ENCODE peak calls at places on chromosomes 12 and 14, in four cellular contexts. F is GM12878, A is K562, Z is HL-60. G is an unnamed sample.

GRCh38 chr14:54282849-54283248 is 114.0 kb upstream of the CDKN3 start:
- DNase-seq in F (no peak), A (no peak), Z (no peak), G (no peak)

GRCh38 chr12:79927772-79928474 is 7.0 kb downstream of the PPP1R12A start:
- DNase-seq in F (peak; percentile 70), A (peak; percentile 37), Z (peak; percentile 88), G (no peak)

GRCh38 chr12:48198619-48198973 is 4.5 kb downstream of the OR10AD1 start:
- DNase-seq in F (no peak), A (peak; percentile 45), Z (no peak), G (no peak)

GRCh38 chr14:73289729-73290128 is 52.4 kb downstream of the PAPLN start:
- DNase-seq in F (no peak), A (no peak), Z (no peak), G (no peak)

GRCh38 chr12:130981156-130981789 is 27.6 kb downstream of the ADGRD1 start:
- DNase-seq in F (no peak), A (no peak), Z (no peak), G (no peak)

GRCh38 chr14:103931422-103931821 is 3.2 kb downstream of the TDRD9 start:
- DNase-seq in F (no peak), A (no peak), Z (peak; percentile 83), G (no peak)

GRCh38 chr12:93713800-93714199 is 36.6 kb downstream of the CRADD start:
- DNase-seq in F (no peak), A (no peak), Z (no peak), G (no peak)

GRCh38 chr12:127170271-127171180 is 1096.4 kb upstream of the TMEM132C start:
- DNase-seq in F (no peak), A (no peak), Z (no peak), G (no peak)

GRCh38 chr12:80321653-80322052 is 122.4 kb upstream of the PTPRQ start:
- DNase-seq in F (no peak), A (no peak), Z (no peak), G (no peak)

GRCh38 chr12:67543371-67543770 is 105.2 kb upstream of the DYRK2 start:
- DNase-seq in F (no peak), A (no peak), Z (no peak), G (no peak)

GRCh38 chr12:42969357-42969756 is 379.8 kb upstream of the PRICKLE1 start:
- DNase-seq in F (no peak), A (no peak), Z (no peak), G (no peak)

GRCh38 chr14:104361921-104362681 is 217.5 kb upstream of the C14orf180 start:
- DNase-seq in F (no peak), A (no peak), Z (no peak), G (no peak)

GRCh38 chr12:123150273-123150803 is 552 bp downstream of the PITPNM2 start:
- DNase-seq in F (no peak), A (peak; percentile 70), Z (no peak), G (peak; percentile 56)

GRCh38 chr12:121799175-121799841 is 4.5 kb upstream of the SETD1B start:
- DNase-seq in F (no peak), A (peak; percentile 86), Z (peak; percentile 68), G (no peak)

GRCh38 chr14:37036669-37037341 is 135.6 kb downstream of the SLC25A21 start:
- DNase-seq in F (no peak), A (no peak), Z (no peak), G (no peak)

GRCh38 chr12:8548192-8548591 is 7.5 kb upstream of the CLEC4E start:
- DNase-seq in F (no peak), A (no peak), Z (no peak), G (no peak)

GRCh38 chr12:69388371-69388770 is 28.8 kb downstream of the YEATS4 start:
- DNase-seq in F (no peak), A (no peak), Z (no peak), G (no peak)

GRCh38 chr14:69999246-69999645 is 120.0 kb downstream of the SMOC1 start:
- DNase-seq in F (no peak), A (no peak), Z (no peak), G (no peak)

GRCh38 chr14:86646688-86647687 is 1117.0 kb downstream of the FLRT2 start:
- DNase-seq in F (no peak), A (no peak), Z (no peak), G (no peak)

GRCh38 chr12:126488786-126489185 is 1423.6 kb downstream of the AACS start:
- DNase-seq in F (no peak), A (no peak), Z (no peak), G (no peak)

GRCh38 chr12:115870527-115870926 is 407.0 kb downstream of the MED13L start:
- DNase-seq in F (no peak), A (no peak), Z (no peak), G (no peak)

GRCh38 chr14:95097385-95097784 is 59.9 kb downstream of the DICER1 start:
- DNase-seq in F (no peak), A (no peak), Z (no peak), G (no peak)

GRCh38 chr12:51867796-51868428 is 19.4 kb upstream of the FIGNL2 start:
- DNase-seq in F (no peak), A (no peak), Z (no peak), G (no peak)

GRCh38 chr12:26791328-26791791 is 41.6 kb downstream of the ITPR2 start:
- DNase-seq in F (peak; percentile 54), A (no peak), Z (peak; percentile 30), G (no peak)

GRCh38 chr14:99270491-99271287 is 1.3 kb downstream of the BCL11B start:
- DNase-seq in F (no peak), A (no peak), Z (no peak), G (no peak)

GRCh38 chr14:96588410-96589249 is 86.4 kb downstream of the PAPOLA start:
- DNase-seq in F (no peak), A (no peak), Z (no peak), G (no peak)

GRCh38 chr12:32399373-32400113 is at the start of gene FGD4:
- DNase-seq in F (no peak), A (peak; percentile 83), Z (peak; percentile 86), G (peak; percentile 72)

GRCh38 chr14:25394791-25395391 is 344.9 kb upstream of the STXBP6 start:
- DNase-seq in F (no peak), A (no peak), Z (no peak), G (no peak)

GRCh38 chr14:25396128-25396527 is 346.2 kb upstream of the STXBP6 start:
- DNase-seq in F (no peak), A (no peak), Z (no peak), G (no peak)

DNA sequence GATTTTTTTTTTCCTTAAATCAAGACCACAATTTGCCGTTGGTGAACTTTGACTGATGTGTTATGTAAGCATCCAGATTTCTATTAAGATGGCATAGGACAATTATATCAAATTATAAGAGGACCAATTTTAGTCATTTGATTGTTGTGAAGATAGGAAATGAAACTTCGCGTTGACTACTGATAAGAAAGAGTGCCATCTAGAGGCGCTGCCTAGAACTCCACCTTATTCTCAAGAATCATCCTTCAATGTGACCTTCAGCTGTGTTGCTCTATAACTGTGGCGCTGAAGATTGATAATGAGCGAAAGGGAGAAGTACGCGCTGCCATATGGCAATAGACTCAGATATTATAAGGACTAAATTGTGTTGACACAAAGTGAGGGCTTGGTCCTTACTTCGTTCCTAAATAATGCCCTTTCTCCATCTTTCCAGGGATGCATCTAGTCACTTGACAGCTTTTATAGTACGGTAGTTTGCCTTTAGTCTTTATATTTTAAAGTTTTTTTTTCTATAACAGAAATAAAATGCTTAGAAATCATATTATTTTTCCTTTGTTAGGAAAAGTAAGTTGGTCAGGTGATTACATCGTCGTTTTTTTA is 350.8 kb upstream of the STXBP6 start:
- DNase-seq in F (no peak), A (peak; percentile 4), Z (peak; percentile 48), G (no peak)
- TF ChIP-seq SPI1 in F (peak; percentile 34), A (no peak), Z (no peak), G (peak; percentile 63)

GRCh38 chr12:120286768-120287490 is 4.8 kb downstream of the RNU4-2 start:
- DNase-seq in F (no peak), A (no peak), Z (no peak), G (no peak)

GRCh38 chr12:120292411-120292660 is 633 bp upstream of the RNU4-2 start:
- DNase-seq in F (no peak), A (no peak), Z (no peak), G (no peak)

GRCh38 chr12:120290541-120291312 is 976 bp downstream of the RNU4-2 start:
- DNase-seq in F (no peak), A (no peak), Z (peak; percentile 54), G (no peak)

GRCh38 chr12:120287491-120287890 is 4.2 kb downstream of the RNU4-2 start:
- DNase-seq in F (no peak), A (no peak), Z (no peak), G (no peak)

DNA sequence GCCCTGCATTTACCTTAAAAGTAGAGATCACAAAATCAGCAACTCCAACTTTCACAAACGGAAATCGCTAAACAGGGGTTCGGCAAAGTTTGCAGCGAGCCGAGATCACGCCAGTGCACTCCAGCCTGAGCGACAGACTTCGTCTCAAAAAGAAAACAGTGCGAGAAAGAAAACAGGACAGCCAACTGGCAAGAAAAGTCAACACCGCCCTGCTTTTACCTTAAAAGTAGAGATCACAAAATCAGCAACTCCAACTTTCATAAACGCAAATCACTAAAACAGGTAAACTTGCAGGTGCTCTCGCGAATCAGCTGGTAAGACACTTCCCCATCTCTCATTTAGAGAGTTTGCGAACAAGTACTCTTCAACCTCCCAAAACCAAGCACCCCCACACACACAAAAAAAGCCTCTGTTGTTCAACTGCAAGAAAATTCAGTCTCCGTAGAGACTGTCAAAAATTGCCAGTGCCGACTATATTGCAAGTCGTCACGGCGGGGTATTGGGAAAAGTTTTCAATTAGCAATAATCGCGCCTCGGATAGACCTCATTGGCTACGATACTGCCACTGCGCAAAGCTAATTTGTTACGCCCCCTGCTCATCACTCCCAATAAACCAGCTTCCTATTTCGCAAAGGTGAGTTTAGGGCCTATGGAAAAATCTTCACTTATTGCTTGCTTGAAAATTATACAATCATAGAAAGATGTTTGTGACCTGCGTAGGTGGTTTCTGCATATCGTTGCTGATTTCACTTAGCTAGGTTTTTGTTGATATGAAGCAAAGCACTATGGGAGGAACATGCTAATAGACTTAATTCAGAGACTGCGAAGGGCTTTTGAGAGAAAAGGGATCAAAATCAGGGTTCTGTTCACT is at the start of gene RNU4-1:
- DNase-seq in F (peak; percentile 92), A (peak; percentile 67), Z (peak; percentile 92), G (no peak)
- TF ChIP-seq POLR2AphosphoS5 in F (peak; percentile 100), A (peak; percentile 100), Z (peak; percentile 99), G (peak; percentile 100)

DNA sequence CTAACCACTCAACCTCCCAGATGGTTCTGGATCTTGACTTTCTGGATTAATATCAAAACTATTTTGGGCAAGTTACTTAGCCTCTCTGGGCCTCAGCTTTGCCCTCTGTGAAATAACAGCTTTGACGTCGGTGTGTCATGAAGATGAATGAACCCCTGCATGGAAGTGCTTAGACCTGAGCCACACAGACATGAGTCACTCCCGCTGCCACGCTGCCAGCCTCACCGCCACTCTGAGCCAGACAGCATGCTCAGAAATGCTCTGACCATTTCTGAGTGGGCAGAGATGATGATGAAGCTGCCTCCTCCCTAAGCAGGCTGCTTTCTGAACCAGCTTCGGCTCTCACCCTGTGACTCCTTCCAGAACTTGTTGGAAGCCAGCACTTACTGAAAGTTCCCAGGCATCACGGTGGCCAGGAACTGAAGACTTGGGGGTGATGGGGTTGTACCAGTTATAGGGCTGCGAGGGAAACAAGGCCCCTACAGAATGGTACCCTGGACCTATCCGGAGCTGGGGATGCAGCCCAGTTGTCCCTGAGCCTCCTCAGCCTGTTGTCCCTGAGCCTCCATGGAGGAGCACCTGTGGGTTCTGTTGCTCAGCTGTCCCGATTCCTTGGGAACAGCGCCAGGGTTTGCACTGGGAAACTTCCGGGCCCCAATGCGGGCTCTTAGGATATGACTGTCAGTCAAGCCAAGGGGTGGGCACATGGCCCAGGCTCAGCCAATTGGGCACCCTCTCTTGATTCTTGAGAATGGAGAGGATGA is 2.0 kb upstream of the CCDC197 start:
- DNase-seq in F (no peak), A (no peak), Z (no peak), G (no peak)
- TF ChIP-seq SPI1 in F (no peak), A (no peak), Z (no peak), G (no peak)

GRCh38 chr14:50830932-50831703 is at the start of gene NIN:
- DNase-seq in F (no peak), A (peak; percentile 79), Z (peak; percentile 68), G (peak; percentile 64)
- TF ChIP-seq POLR2AphosphoS5 in F (peak; percentile 81), A (no peak), Z (no peak), G (no peak)

GRCh38 chr12:21308785-21309184 is 25.9 kb downstream of the SLCO1A2 start:
- DNase-seq in F (no peak), A (no peak), Z (no peak), G (no peak)
- TF ChIP-seq SPI1 in F (no peak), A (no peak), Z (no peak), G (no peak)